ENCODE peak calls at places on chromosomes 2 and 18, in seven cellular contexts. G is IMR-90; N is ascending aorta; B is effector memory CD4-positive, alpha-beta T cell; Q is lung; U is CD8-positive, alpha-beta memory T cell; A is astrocyte. I is an unnamed sample. For H3K4me1 and H3K9me3, the result is how much of the 10 kb centered on the place peaks cover.

GRCh38 chr2:232480201-232481190 is 7.1 kb downstream of the ECEL1 start:
- DNase-seq in G (no peak), N (no peak), B (no peak), Q (no peak), U (no peak), A (no peak), I (peak)

GRCh38 chr2:227370791-227371312 is 8.3 kb downstream of the TM4SF20 start:
- DNase-seq in G (peak), N (peak), B (no peak), Q (peak), U (no peak), A (peak), I (no peak)

GRCh38 chr2:216866515-216867095 is 6.7 kb upstream of the TNP1 start:
- DNase-seq in G (no peak), N (no peak), B (no peak), Q (no peak), U (no peak), A (no peak), I (no peak)

GRCh38 chr2:137183206-137183605 is 417.9 kb downstream of the THSD7B start:
- DNase-seq in G (no peak), N (no peak), B (no peak), Q (no peak), U (no peak), A (no peak), I (no peak)

GRCh38 chr2:28717339-28717758 is 34.3 kb upstream of the PPP1CB start:
- DNase-seq in G (peak), N (peak), B (no peak), Q (peak), U (no peak), A (peak), I (peak)

GRCh38 chr2:45851576-45852304 is 200.3 kb downstream of the PRKCE start:
- DNase-seq in G (peak), N (no peak), B (no peak), Q (no peak), U (no peak), A (peak), I (peak)

GRCh38 chr18:69787825-69788547 is 159.7 kb downstream of the CD226 start:
- DNase-seq in G (peak), N (no peak), B (no peak), Q (no peak), U (no peak), A (peak), I (no peak)

GRCh38 chr2:67797801-67798535 is 264.8 kb downstream of the C1D start:
- DNase-seq in G (peak), N (no peak), B (no peak), Q (peak), U (no peak), A (peak), I (no peak)

GRCh38 chr2:201697899-201698298 is 545 bp downstream of the MPP4 start:
- DNase-seq in G (peak), N (no peak), B (no peak), Q (no peak), U (no peak), A (peak), I (no peak)

GRCh38 chr2:227152093-227152766 is 11.8 kb downstream of the COL4A4 start:
- DNase-seq in G (no peak), N (no peak), B (no peak), Q (no peak), U (no peak), A (no peak), I (no peak)

GRCh38 chr18:478679-479078 is 21.8 kb downstream of the COLEC12 start:
- DNase-seq in G (peak), N (no peak), B (no peak), Q (no peak), U (no peak), A (peak), I (no peak)

GRCh38 chr2:8643238-8643995 is 38.4 kb upstream of the ID2 start:
- DNase-seq in G (no peak), N (no peak), B (no peak), Q (no peak), U (no peak), A (no peak), I (no peak)

GRCh38 chr18:21805771-21806366 is 65.3 kb downstream of the MIB1 start:
- DNase-seq in G (no peak), N (peak), B (no peak), Q (no peak), U (no peak), A (no peak), I (no peak)

GRCh38 chr2:121263996-121264715 is 20.8 kb downstream of the TFCP2L1 start:
- DNase-seq in G (no peak), N (no peak), B (no peak), Q (no peak), U (no peak), A (no peak), I (no peak)

GRCh38 chr2:177893880-177894279 is 178.7 kb downstream of the PDE11A start:
- DNase-seq in G (no peak), N (no peak), B (no peak), Q (no peak), U (no peak), A (no peak), I (no peak)

GRCh38 chr2:9789371-9789770 is 53.9 kb upstream of the TAF1B start:
- DNase-seq in G (no peak), N (no peak), B (no peak), Q (no peak), U (no peak), A (no peak), I (peak)

GRCh38 chr2:55620123-55620779 is 2.8 kb upstream of the PPP4R3B start:
- DNase-seq in G (peak), N (no peak), B (no peak), Q (no peak), U (no peak), A (no peak), I (no peak)

GRCh38 chr2:240364961-240365775 is 70.3 kb upstream of the GPC1 start:
- DNase-seq in G (no peak), N (no peak), B (no peak), Q (no peak), U (no peak), A (no peak), I (no peak)

GRCh38 chr2:25964891-25965290 is 17.4 kb downstream of the KIF3C start:
- DNase-seq in G (no peak), N (no peak), B (no peak), Q (no peak), U (no peak), A (peak), I (no peak)

GRCh38 chr2:33210626-33211025 is 263.9 kb downstream of the LTBP1 start:
- DNase-seq in G (peak), N (peak), B (no peak), Q (peak), U (no peak), A (peak), I (no peak)

GRCh38 chr2:2229898-2230817 is 100.9 kb downstream of the MYT1L start:
- DNase-seq in G (no peak), N (no peak), B (no peak), Q (no peak), U (no peak), A (no peak), I (no peak)

GRCh38 chr18:13137041-13137938 is 81.3 kb upstream of the LDLRAD4 start:
- DNase-seq in G (no peak), N (no peak), B (peak), Q (no peak), U (no peak), A (peak), I (no peak)

GRCh38 chr2:10347559-10347941 is 44.8 kb downstream of the HPCAL1 start:
- DNase-seq in G (no peak), N (no peak), B (no peak), Q (peak), U (no peak), A (no peak), I (no peak)

GRCh38 chr18:48007955-48008701 is 77.7 kb upstream of the SMAD2 start:
- DNase-seq in G (no peak), N (peak), B (no peak), Q (peak), U (peak), A (peak), I (no peak)

GRCh38 chr2:177689623-177690022 is 297.1 kb downstream of the AGPS start:
- DNase-seq in G (no peak), N (no peak), B (no peak), Q (no peak), U (no peak), A (no peak), I (no peak)

GRCh38 chr2:100739735-100740432 is 80.1 kb upstream of the NPAS2 start:
- DNase-seq in G (no peak), N (no peak), B (no peak), Q (no peak), U (no peak), A (no peak), I (no peak)

GRCh38 chr2:100742884-100743283 is 77.1 kb upstream of the NPAS2 start:
- DNase-seq in G (peak), N (no peak), B (no peak), Q (no peak), U (no peak), A (peak), I (no peak)

GRCh38 chr2:100744589-100744988 is 75.3 kb upstream of the NPAS2 start:
- DNase-seq in G (peak), N (no peak), B (no peak), Q (no peak), U (no peak), A (peak), I (no peak)

GRCh38 chr2:100744184-100744583 is 75.8 kb upstream of the NPAS2 start:
- DNase-seq in G (no peak), N (no peak), B (no peak), Q (no peak), U (no peak), A (no peak), I (no peak)

DNA sequence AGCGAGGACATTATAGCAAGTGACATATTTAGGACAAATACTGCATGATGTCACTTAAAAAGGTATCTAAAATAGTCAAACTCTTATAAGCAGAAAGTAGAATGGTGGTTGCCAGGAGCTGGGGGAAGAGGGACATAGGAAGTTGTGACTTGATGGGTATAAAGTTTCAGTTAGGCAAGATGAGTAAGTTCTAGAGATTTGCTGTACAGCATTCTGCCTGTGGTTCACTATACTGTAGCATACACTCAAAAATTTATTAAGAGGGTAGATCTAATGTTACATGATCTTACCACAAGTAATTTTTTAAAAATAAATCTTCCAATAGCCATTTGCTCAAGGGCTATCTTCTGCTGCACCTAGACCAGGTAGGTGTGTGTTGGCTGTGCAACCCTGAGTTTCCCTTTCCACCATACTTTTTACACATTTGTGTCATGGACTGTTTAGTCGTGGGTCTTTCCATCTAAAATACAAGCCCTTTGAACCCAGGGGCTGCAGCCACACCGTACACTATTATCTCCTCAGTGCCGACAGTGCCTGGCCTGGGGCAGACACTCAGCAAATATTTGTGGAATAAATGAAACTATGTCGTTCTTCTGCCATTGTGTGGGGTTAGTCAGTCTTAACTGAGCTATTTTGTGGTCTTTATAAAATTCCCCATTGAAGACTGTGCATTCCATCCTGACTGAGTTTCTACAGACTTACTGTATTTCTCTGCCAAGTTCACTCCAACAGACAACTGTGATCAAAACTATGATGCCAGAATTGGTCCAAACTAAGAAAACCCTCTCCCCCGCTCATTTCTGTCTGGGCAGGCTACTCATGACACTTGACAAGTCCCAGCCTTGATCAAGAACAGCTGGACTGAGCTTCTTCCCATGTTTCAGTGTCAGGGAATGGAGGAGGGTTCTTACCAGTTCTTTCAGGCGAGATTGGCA is 77.8 kb upstream of the NPAS2 start:
- DNase-seq in G (peak), N (no peak), B (no peak), Q (peak), U (no peak), A (peak), I (no peak)
- H3K4me3 ChIP-seq in G (no peak), N (no peak), B (no peak), Q (no peak), U (no peak), A (peak), I (no peak)

GRCh38 chr2:44547713-44548112 is 186.0 kb downstream of the CAMKMT start:
- DNase-seq in G (no peak), N (no peak), B (no peak), Q (no peak), U (no peak), A (no peak), I (no peak)

GRCh38 chr2:44546469-44547127 is 184.9 kb downstream of the CAMKMT start:
- DNase-seq in G (no peak), N (no peak), B (no peak), Q (no peak), U (no peak), A (no peak), I (no peak)

GRCh38 chr2:44542520-44542919 is 180.8 kb downstream of the CAMKMT start:
- DNase-seq in G (no peak), N (no peak), B (no peak), Q (no peak), U (no peak), A (no peak), I (no peak)

GRCh38 chr2:44543773-44544725 is 182.3 kb downstream of the CAMKMT start:
- DNase-seq in G (no peak), N (no peak), B (no peak), Q (no peak), U (no peak), A (no peak), I (no peak)

DNA sequence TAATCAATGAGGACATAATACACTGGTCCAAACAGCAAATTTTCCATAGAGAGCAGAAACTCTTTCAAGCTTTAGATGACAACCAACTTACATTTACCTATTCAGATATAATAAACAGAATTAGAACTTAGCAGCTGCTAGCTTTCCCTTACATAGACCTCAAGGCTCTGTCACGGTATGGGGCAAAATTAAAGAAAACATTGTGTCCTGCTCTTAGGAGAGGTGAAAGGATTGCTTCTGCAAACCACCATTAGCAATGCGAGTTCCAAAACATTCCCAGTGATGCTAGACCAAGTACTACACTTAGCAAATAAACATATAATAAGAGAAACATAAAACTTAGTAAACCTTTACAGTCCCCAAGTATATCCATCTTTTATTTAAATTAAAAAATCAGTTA is 183.2 kb downstream of the CAMKMT start:
- DNase-seq in G (no peak), N (no peak), B (no peak), Q (no peak), U (no peak), A (no peak), I (no peak)
- H3K4me1 ChIP-seq in G (under half), N (under half), B (under half), Q (under half), U (under half), A (under half), I (under half)

DNA sequence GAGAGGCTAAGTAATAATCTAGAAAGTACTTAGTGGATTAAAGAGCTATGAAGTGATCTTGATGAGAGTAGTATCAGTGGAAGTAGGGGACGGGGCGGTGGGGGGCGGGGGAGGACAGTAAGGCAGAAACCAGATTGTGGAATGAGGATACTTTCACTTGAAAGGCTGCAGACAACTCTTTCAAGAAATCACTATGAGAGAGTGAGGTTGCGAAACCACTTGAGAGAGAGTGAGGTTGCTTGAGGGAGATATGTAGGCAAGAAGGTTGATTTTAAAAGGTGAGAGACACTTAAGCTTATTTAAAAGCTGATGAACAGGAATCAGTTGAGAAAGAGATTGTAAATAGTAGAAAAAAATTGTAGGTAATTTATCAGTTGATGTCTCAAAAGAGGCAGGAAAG is 3.8 kb downstream of the ZNF397 start:
- DNase-seq in G (no peak), N (no peak), B (no peak), Q (no peak), U (no peak), A (no peak), I (no peak)
- H3K9me3 ChIP-seq in G (under half), N (under half), B (under half), Q (under half), U (under half), A (half or more), I (under half)

DNA sequence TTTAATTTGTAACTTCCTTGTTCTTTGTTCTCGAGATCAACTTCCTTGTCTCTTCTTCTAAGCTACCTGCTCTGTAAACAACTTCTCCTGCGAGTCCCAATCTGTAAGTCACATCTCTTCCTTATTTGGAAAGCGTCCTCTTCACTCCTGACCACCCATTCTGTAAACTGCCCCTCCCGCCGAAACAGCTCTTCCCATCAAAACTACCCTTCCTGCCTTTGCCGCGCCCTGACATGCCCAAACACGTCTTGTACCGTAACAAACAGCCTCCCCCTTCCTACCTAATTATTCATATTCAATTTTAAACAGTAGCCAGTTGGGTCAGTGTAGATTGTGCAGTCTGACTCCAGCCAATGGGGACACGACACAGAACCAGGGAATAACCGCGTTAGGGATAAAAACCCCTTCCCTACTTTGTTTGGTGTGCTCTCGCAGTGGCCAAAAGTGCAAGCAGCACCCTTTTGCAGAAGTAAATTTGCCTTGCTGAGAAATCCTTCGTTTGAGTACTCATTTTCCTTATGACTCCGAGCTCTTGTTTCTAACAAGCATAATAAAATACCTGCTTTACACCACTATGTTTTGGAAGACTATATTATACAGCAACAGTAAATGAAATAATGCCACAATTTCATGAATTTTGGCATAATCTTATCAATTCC is 39.8 kb downstream of the PIAS2 start:
- DNase-seq in G (no peak), N (no peak), B (no peak), Q (no peak), U (no peak), A (no peak), I (no peak)
- H3K4me3 ChIP-seq in G (no peak), N (no peak), B (no peak), Q (no peak), U (no peak), A (no peak), I (no peak)